ENCODE peak calls at places on chromosomes 2 and 18, in six cellular contexts. One of them, this sample, is unnamed.

GRCh38 chr2:22601007-22601406 is 784.0 kb upstream of the KLHL29 start:
- DNase-seq in HepG2: no peak
- DNase-seq in kidney epithelial cell: no peak
- DNase-seq in Peyer's patch: no peak
- DNase-seq in WERI-Rb-1: no peak
- DNase-seq in adrenal gland: no peak
- DNase-seq in this sample: no peak

GRCh38 chr2:16553222-16553621 is 112.4 kb downstream of the CYRIA start:
- DNase-seq in HepG2: peak
- DNase-seq in kidney epithelial cell: peak
- DNase-seq in Peyer's patch: peak
- DNase-seq in WERI-Rb-1: peak
- DNase-seq in adrenal gland: peak
- DNase-seq in this sample: no peak

GRCh38 chr2:212274215-212274614 is 264.4 kb downstream of the ERBB4 start:
- DNase-seq in HepG2: no peak
- DNase-seq in kidney epithelial cell: no peak
- DNase-seq in Peyer's patch: no peak
- DNase-seq in WERI-Rb-1: no peak
- DNase-seq in adrenal gland: no peak
- DNase-seq in this sample: no peak

GRCh38 chr2:188151670-188152069 is 140.0 kb upstream of the GULP1 start:
- DNase-seq in HepG2: no peak
- DNase-seq in kidney epithelial cell: no peak
- DNase-seq in Peyer's patch: no peak
- DNase-seq in WERI-Rb-1: no peak
- DNase-seq in adrenal gland: no peak
- DNase-seq in this sample: no peak

GRCh38 chr2:241870081-241870541 is 582 bp downstream of the RTP5 start:
- DNase-seq in HepG2: no peak
- DNase-seq in kidney epithelial cell: no peak
- DNase-seq in Peyer's patch: no peak
- DNase-seq in WERI-Rb-1: no peak
- DNase-seq in adrenal gland: no peak
- DNase-seq in this sample: no peak

GRCh38 chr2:31347788-31348187 is 66.8 kb downstream of the XDH start:
- DNase-seq in HepG2: no peak
- DNase-seq in kidney epithelial cell: no peak
- DNase-seq in Peyer's patch: no peak
- DNase-seq in WERI-Rb-1: no peak
- DNase-seq in adrenal gland: no peak
- DNase-seq in this sample: no peak

GRCh38 chr18:63339920-63340484 is 20.4 kb upstream of the BCL2 start:
- DNase-seq in HepG2: peak
- DNase-seq in kidney epithelial cell: no peak
- DNase-seq in Peyer's patch: peak
- DNase-seq in WERI-Rb-1: peak
- DNase-seq in adrenal gland: no peak
- DNase-seq in this sample: no peak

GRCh38 chr2:120939595-120940318 is 204.1 kb downstream of the GLI2 start:
- DNase-seq in HepG2: no peak
- DNase-seq in kidney epithelial cell: peak
- DNase-seq in Peyer's patch: no peak
- DNase-seq in WERI-Rb-1: no peak
- DNase-seq in adrenal gland: no peak
- DNase-seq in this sample: no peak

GRCh38 chr2:110157153-110157793 is 41.7 kb upstream of the MALL start:
- DNase-seq in HepG2: peak
- DNase-seq in kidney epithelial cell: peak
- DNase-seq in Peyer's patch: peak
- DNase-seq in WERI-Rb-1: no peak
- DNase-seq in adrenal gland: peak
- DNase-seq in this sample: no peak
- TF ChIP-seq CTCF in HepG2: peak
- TF ChIP-seq CTCF in kidney epithelial cell: peak
- TF ChIP-seq CTCF in Peyer's patch: peak
- TF ChIP-seq CTCF in WERI-Rb-1: peak
- TF ChIP-seq CTCF in adrenal gland: peak
- TF ChIP-seq CTCF in this sample: no peak

GRCh38 chr2:196171248-196171871 is at the start of gene STK17B:
- DNase-seq in HepG2: peak
- DNase-seq in kidney epithelial cell: peak
- DNase-seq in Peyer's patch: peak
- DNase-seq in WERI-Rb-1: peak
- DNase-seq in adrenal gland: peak
- DNase-seq in this sample: peak
- TF ChIP-seq CTCF in HepG2: peak
- TF ChIP-seq CTCF in kidney epithelial cell: peak
- TF ChIP-seq CTCF in Peyer's patch: no peak
- TF ChIP-seq CTCF in WERI-Rb-1: no peak
- TF ChIP-seq CTCF in adrenal gland: no peak
- TF ChIP-seq CTCF in this sample: no peak

DNA sequence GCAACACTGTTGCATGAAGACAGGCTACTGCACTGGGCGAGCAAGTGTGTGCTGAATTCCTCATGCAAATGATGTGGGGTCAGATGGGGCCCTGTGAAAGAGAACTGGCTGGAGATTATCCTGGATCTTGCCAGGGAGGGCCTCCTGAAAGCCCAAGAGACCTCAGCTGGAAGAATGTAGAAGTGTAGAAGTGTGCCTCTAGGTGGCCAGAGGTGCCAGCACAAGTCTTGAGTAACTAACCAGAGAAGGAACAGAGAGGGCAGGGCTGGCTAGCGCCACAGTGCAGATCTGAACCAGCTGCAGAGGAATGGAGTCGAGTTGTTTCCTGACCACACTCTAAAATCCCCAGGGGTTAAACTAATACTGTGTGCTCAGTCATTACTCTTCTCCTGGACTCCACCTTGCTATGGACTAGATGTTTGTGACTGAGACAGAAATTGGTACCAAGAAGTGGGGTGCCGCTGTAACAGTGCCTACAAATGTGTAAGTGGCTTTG is 399.3 kb downstream of the LRATD1 start:
- DNase-seq in HepG2: no peak
- DNase-seq in kidney epithelial cell: no peak
- DNase-seq in Peyer's patch: no peak
- DNase-seq in WERI-Rb-1: peak
- DNase-seq in adrenal gland: no peak
- DNase-seq in this sample: no peak
- TF ChIP-seq CTCF in HepG2: no peak
- TF ChIP-seq CTCF in kidney epithelial cell: no peak
- TF ChIP-seq CTCF in Peyer's patch: no peak
- TF ChIP-seq CTCF in WERI-Rb-1: peak
- TF ChIP-seq CTCF in adrenal gland: no peak
- TF ChIP-seq CTCF in this sample: no peak

DNA sequence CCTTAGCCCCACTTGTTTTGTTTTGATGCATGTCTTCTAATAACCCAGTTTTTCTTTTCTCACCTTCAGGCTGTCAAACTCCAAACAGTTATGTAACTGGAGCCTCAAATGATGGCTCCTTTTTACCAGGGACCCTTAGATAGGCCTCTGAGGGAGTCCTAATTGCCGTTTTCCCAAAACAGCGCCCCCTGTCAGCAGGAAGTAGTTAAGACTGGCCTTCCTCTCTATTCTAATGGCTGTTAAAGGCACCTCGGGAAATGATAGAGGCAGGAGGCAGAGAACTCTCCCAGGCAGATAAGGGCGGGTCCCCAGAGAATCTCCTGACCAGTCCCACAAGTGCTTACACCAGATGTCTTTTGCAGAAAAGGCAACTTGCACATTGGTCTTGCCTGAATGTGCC is 123.2 kb downstream of the KCNS3 start:
- DNase-seq in HepG2: no peak
- DNase-seq in kidney epithelial cell: no peak
- DNase-seq in Peyer's patch: no peak
- DNase-seq in WERI-Rb-1: no peak
- DNase-seq in adrenal gland: no peak
- DNase-seq in this sample: no peak
- TF ChIP-seq CTCF in HepG2: peak
- TF ChIP-seq CTCF in kidney epithelial cell: no peak
- TF ChIP-seq CTCF in Peyer's patch: no peak
- TF ChIP-seq CTCF in WERI-Rb-1: peak
- TF ChIP-seq CTCF in adrenal gland: no peak
- TF ChIP-seq CTCF in this sample: no peak

GRCh38 chr18:34880882-34881852 is 160.0 kb upstream of the MAPRE2 start:
- DNase-seq in HepG2: peak
- DNase-seq in kidney epithelial cell: no peak
- DNase-seq in Peyer's patch: no peak
- DNase-seq in WERI-Rb-1: no peak
- DNase-seq in adrenal gland: no peak
- DNase-seq in this sample: no peak
- TF ChIP-seq CTCF in HepG2: peak
- TF ChIP-seq CTCF in kidney epithelial cell: no peak
- TF ChIP-seq CTCF in Peyer's patch: no peak
- TF ChIP-seq CTCF in WERI-Rb-1: no peak
- TF ChIP-seq CTCF in adrenal gland: peak
- TF ChIP-seq CTCF in this sample: no peak

GRCh38 chr2:36357506-36358316 is 2.1 kb downstream of the CRIM1 start:
- DNase-seq in HepG2: peak
- DNase-seq in kidney epithelial cell: peak
- DNase-seq in Peyer's patch: peak
- DNase-seq in WERI-Rb-1: peak
- DNase-seq in adrenal gland: peak
- DNase-seq in this sample: no peak
- TF ChIP-seq CTCF in HepG2: peak
- TF ChIP-seq CTCF in kidney epithelial cell: peak
- TF ChIP-seq CTCF in Peyer's patch: peak
- TF ChIP-seq CTCF in WERI-Rb-1: peak
- TF ChIP-seq CTCF in adrenal gland: peak
- TF ChIP-seq CTCF in this sample: no peak

GRCh38 chr2:150599889-150600288 is 112.4 kb upstream of the RND3 start:
- DNase-seq in HepG2: no peak
- DNase-seq in kidney epithelial cell: no peak
- DNase-seq in Peyer's patch: no peak
- DNase-seq in WERI-Rb-1: no peak
- DNase-seq in adrenal gland: no peak
- DNase-seq in this sample: no peak
- TF ChIP-seq CTCF in HepG2: no peak
- TF ChIP-seq CTCF in kidney epithelial cell: no peak
- TF ChIP-seq CTCF in Peyer's patch: no peak
- TF ChIP-seq CTCF in WERI-Rb-1: no peak
- TF ChIP-seq CTCF in adrenal gland: peak
- TF ChIP-seq CTCF in this sample: no peak

This sample was measured in activated B cell treated with CpG ODN at 0.5 μM for 24 hours.